ENCODE peak calls at places on chromosome 1, in seven cellular contexts. F, W, N, Z, A, T and K are unnamed samples.

GRCh38 chr1:228308628-228309547 is 97.7 kb downstream of the TRIM11 start:
- DNase-seq in F (peak; percentile 60), W (no peak), N (peak; percentile 71), Z (no peak), A (no peak), T (peak; percentile 29), K (peak; percentile 44)

GRCh38 chr1:203325004-203325417 is 19.7 kb downstream of the BTG2 start:
- DNase-seq in F (no peak), W (no peak), N (no peak), Z (no peak), A (no peak), T (no peak), K (no peak)

GRCh38 chr1:169326644-169327316 is 40.8 kb downstream of the NME7 start:
- DNase-seq in F (no peak), W (no peak), N (no peak), Z (no peak), A (no peak), T (no peak), K (no peak)

GRCh38 chr1:111761717-111762116 is 6.0 kb downstream of the DDX20 start:
- DNase-seq in F (no peak), W (no peak), N (no peak), Z (no peak), A (no peak), T (no peak), K (no peak)

GRCh38 chr1:218347713-218348627 is 2.8 kb downstream of the TGFB2 start:
- DNase-seq in F (no peak), W (no peak), N (no peak), Z (no peak), A (peak; percentile 41), T (peak; percentile 57), K (no peak)

GRCh38 chr1:50570064-50570463 is 146.8 kb upstream of the DMRTA2 start:
- DNase-seq in F (no peak), W (no peak), N (no peak), Z (no peak), A (no peak), T (no peak), K (no peak)

GRCh38 chr1:8943516-8943896 is 2.2 kb upstream of the CA6 start:
- DNase-seq in F (no peak), W (no peak), N (no peak), Z (no peak), A (no peak), T (no peak), K (no peak)

GRCh38 chr1:68116643-68117235 is 66.3 kb upstream of the DIRAS3 start:
- DNase-seq in F (no peak), W (peak; percentile 48), N (no peak), Z (peak; percentile 45), A (no peak), T (peak; percentile 20), K (peak; percentile 16)

GRCh38 chr1:156259805-156260204 is 11.9 kb upstream of the PAQR6 start:
- DNase-seq in F (no peak), W (no peak), N (no peak), Z (no peak), A (no peak), T (no peak), K (no peak)
- TF ChIP-seq CTCF in F (no peak), W (no peak), N (no peak), Z (no peak), A (no peak), T (peak; percentile 9), K (no peak)

DNA sequence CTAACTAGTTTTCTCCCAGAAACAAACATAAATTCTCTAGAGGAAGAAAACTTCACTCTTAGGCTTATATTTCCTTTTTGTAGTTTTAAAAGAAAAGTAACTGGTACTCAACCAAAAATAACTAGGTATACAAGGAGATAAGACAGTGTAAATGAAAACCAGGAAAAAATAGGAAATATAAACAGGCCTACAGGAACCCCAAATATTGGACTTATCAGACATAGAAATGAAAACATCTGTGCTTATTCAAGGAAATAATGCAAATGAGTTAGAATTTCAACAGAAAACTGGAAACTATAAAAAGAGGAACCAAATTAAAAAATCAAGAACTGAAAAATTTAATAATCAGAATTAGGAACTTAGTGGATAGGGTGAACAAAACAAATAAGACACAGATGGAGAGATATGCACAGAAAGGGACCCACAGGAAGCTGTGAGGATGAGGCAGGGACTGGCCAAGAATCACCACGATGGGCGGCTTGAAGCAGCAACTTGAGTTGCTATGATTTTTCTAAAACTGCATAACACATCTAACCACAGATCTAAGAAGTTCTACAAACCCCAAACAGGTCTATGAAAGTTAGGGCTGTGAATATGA is 67.5 kb upstream of the ACTRT2 start:
- DNase-seq in F (no peak), W (no peak), N (no peak), Z (no peak), A (no peak), T (no peak), K (no peak)
- TF ChIP-seq CTCF in F (no peak), W (no peak), N (no peak), Z (no peak), A (no peak), T (no peak), K (no peak)

DNA sequence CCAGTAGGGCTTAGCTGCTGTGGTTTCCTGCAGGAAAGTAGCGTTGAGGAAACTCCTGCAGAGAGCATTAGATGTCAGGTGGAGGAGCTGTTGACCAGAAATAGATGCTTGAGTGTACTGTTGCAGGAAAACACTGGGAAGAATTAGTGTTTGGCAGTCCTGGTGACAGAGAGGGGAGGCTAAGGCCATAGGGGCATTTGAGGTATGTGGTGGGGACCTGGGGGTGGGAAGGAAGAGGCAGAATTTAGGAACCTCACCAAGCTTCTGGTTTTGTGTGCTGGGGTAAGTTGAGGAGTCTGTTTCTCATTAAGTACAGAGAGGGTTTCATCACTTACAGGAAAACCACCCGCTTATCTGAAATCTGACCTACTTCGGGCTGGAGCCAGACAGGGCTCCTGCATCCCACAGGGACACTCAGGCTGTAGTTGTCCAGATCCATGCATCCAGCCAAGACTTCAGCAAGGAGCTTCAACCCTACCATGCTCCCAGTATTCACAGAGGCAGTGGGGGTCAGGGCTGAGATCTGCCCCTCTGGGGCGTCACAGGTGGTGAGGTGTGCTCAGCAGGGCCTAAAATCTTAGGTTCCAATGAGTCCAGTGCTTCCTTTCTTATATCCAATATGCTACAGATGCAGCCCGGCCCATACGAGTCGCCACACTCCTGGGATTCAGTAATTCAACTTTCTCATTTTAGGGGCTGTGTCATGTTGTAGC is 15.1 kb downstream of the SH2D2A start:
- DNase-seq in F (no peak), W (no peak), N (peak; percentile 73), Z (no peak), A (peak; percentile 34), T (no peak), K (no peak)
- TF ChIP-seq CTCF in F (no peak), W (no peak), N (no peak), Z (no peak), A (peak; percentile 14), T (no peak), K (no peak)

GRCh38 chr1:938088-938683 is 14.5 kb downstream of the SAMD11 start:
- DNase-seq in F (no peak), W (no peak), N (no peak), Z (no peak), A (no peak), T (no peak), K (peak; percentile 47)
- TF ChIP-seq CTCF in F (peak; percentile 39), W (no peak), N (no peak), Z (no peak), A (peak; percentile 43), T (peak; percentile 49), K (no peak)

GRCh38 chr1:54275349-54275748 is 75.4 kb downstream of the MRPL37 start:
- DNase-seq in F (no peak), W (peak; percentile 76), N (peak; percentile 91), Z (peak; percentile 48), A (peak; percentile 65), T (no peak), K (peak; percentile 58)
- TF ChIP-seq CTCF in F (no peak), W (peak; percentile 18), N (no peak), Z (no peak), A (no peak), T (no peak), K (no peak)

GRCh38 chr1:178490136-178490535 is 6.6 kb downstream of the CLEC20A start:
- DNase-seq in F (no peak), W (no peak), N (peak; percentile 56), Z (no peak), A (no peak), T (no peak), K (no peak)

GRCh38 chr1:178492341-178492740 is 4.4 kb downstream of the CLEC20A start:
- DNase-seq in F (no peak), W (no peak), N (peak; percentile 80), Z (no peak), A (no peak), T (no peak), K (no peak)

GRCh38 chr1:178490967-178491366 is 5.8 kb downstream of the CLEC20A start:
- DNase-seq in F (no peak), W (no peak), N (peak; percentile 74), Z (no peak), A (no peak), T (no peak), K (no peak)

GRCh38 chr1:178493301-178493741 is 3.4 kb downstream of the CLEC20A start:
- DNase-seq in F (no peak), W (no peak), N (peak; percentile 76), Z (no peak), A (no peak), T (no peak), K (no peak)

DNA sequence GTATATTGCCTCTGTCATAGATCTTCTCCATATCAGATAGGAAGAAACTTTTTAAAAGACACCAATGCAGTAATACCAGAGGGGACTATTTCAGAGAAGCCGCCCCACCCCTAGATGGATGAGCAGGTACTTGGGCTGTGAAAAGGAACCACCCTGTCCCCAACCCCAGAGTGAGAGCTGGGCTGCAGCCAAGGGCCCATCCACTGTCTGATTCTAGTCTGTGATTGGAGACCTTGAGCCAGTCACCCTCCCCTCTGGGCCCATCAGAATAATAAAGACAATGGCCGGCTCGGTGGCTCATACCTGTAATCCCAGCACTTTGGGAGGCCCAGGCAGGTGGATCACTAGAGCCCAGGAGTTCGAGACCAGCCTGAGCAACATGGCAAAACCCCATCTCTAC is 5.0 kb downstream of the CLEC20A start:
- DNase-seq in F (no peak), W (no peak), N (peak; percentile 50), Z (no peak), A (no peak), T (no peak), K (no peak)
- TF ChIP-seq CTCF in F (no peak), W (no peak), N (no peak), Z (no peak), A (no peak), T (no peak), K (no peak)

GRCh38 chr1:117069220-117069844 is 9.2 kb downstream of the TTF2 start:
- DNase-seq in F (no peak), W (no peak), N (no peak), Z (no peak), A (no peak), T (no peak), K (no peak)
- TF ChIP-seq CTCF in F (no peak), W (no peak), N (no peak), Z (no peak), A (no peak), T (no peak), K (no peak)

GRCh38 chr1:183922197-183922596 is 115.3 kb downstream of the COLGALT2 start:
- DNase-seq in F (no peak), W (no peak), N (no peak), Z (no peak), A (no peak), T (peak; percentile 10), K (no peak)
- TF ChIP-seq CTCF in F (peak; percentile 60), W (no peak), N (no peak), Z (no peak), A (no peak), T (no peak), K (no peak)